ENCODE peak calls at places on chromosomes 3 and 15, in six cellular contexts. P, G, K, L, W and X are unnamed samples.

GRCh38 chr3:52742418-52743041 is 28.2 kb downstream of the NEK4 start:
- DNase-seq in P (peak; percentile 34), G (peak; percentile 7), K (no peak), L (no peak), W (no peak), X (no peak)

GRCh38 chr3:194598771-194599557 is 34.3 kb downstream of the TMEM44 start:
- DNase-seq in P (peak; percentile 88), G (no peak), K (no peak), L (no peak), W (no peak), X (no peak)

GRCh38 chr3:132556467-132557159 is 40.5 kb upstream of the ACKR4 start:
- DNase-seq in P (no peak), G (no peak), K (peak; percentile 81), L (no peak), W (no peak), X (no peak)

GRCh38 chr3:99875573-99875924 is 57.9 kb downstream of the CMSS1 start:
- DNase-seq in P (peak; percentile 60), G (peak; percentile 17), K (no peak), L (no peak), W (no peak), X (no peak)

GRCh38 chr3:128283429-128283828 is 130.1 kb downstream of the EEFSEC start:
- DNase-seq in P (no peak), G (no peak), K (no peak), L (no peak), W (no peak), X (no peak)

GRCh38 chr3:152204218-152204617 is 64.5 kb upstream of the MBNL1 start:
- DNase-seq in P (no peak), G (no peak), K (no peak), L (no peak), W (no peak), X (no peak)

GRCh38 chr3:57998366-57999283 is 9.6 kb upstream of the FLNB start:
- DNase-seq in P (peak; percentile 81), G (peak; percentile 51), K (no peak), L (no peak), W (no peak), X (no peak)

GRCh38 chr15:66955871-66956585 is 109.4 kb upstream of the SMAD3 start:
- DNase-seq in P (peak; percentile 80), G (no peak), K (no peak), L (no peak), W (peak; percentile 34), X (no peak)

GRCh38 chr15:100602064-100602821 is at the start of the genes ASB7 and LINS1:
- DNase-seq in P (peak; percentile 100), G (peak; percentile 100), K (peak; percentile 100), L (peak; percentile 99), W (peak; percentile 100), X (peak; percentile 99)

GRCh38 chr15:40982855-40983254 is 29.6 kb downstream of the CHAC1 start:
- DNase-seq in P (peak; percentile 93), G (no peak), K (no peak), L (no peak), W (peak; percentile 84), X (no peak)

GRCh38 chr3:87833039-87833377 is 225.8 kb downstream of the CGGBP1 start:
- DNase-seq in P (no peak), G (no peak), K (no peak), L (no peak), W (no peak), X (no peak)

GRCh38 chr3:138458774-138459499 is 24.5 kb downstream of the ESYT3 start:
- DNase-seq in P (no peak), G (no peak), K (no peak), L (no peak), W (peak; percentile 49), X (no peak)

GRCh38 chr3:100865442-100865841 is 127.8 kb downstream of the ABI3BP start:
- DNase-seq in P (peak; percentile 10), G (no peak), K (no peak), L (no peak), W (no peak), X (no peak)

GRCh38 chr3:188051801-188052228 is 102.1 kb upstream of the LPP start:
- DNase-seq in P (no peak), G (no peak), K (peak; percentile 82), L (no peak), W (peak; percentile 94), X (no peak)

GRCh38 chr3:156317457-156317856 is 197.1 kb downstream of the KCNAB1 start:
- DNase-seq in P (peak; percentile 44), G (no peak), K (no peak), L (no peak), W (no peak), X (no peak)

GRCh38 chr15:90557651-90558084 is 27.9 kb downstream of the CRTC3 start:
- DNase-seq in P (peak; percentile 65), G (peak; percentile 42), K (peak; percentile 87), L (no peak), W (peak; percentile 97), X (no peak)

GRCh38 chr15:89379818-89380217 is 45.2 kb upstream of the POLG start:
- DNase-seq in P (no peak), G (no peak), K (no peak), L (no peak), W (no peak), X (no peak)

GRCh38 chr3:10419637-10420232 is 85.7 kb downstream of the ATP2B2 start:
- DNase-seq in P (peak; percentile 8), G (no peak), K (no peak), L (no peak), W (no peak), X (no peak)

GRCh38 chr15:50665938-50666337 is 20.7 kb downstream of the TRPM7 start:
- DNase-seq in P (no peak), G (no peak), K (no peak), L (no peak), W (no peak), X (no peak)

GRCh38 chr15:98706387-98706786 is 58.0 kb downstream of the IGF1R start:
- DNase-seq in P (no peak), G (no peak), K (no peak), L (no peak), W (no peak), X (no peak)

GRCh38 chr3:194761384-194761783 is 75.7 kb downstream of the FAM43A start:
- DNase-seq in P (no peak), G (no peak), K (peak; percentile 53), L (no peak), W (no peak), X (no peak)

GRCh38 chr3:40427045-40427669 is 30.0 kb upstream of the RPL14 start:
- DNase-seq in P (no peak), G (no peak), K (no peak), L (no peak), W (no peak), X (no peak)

GRCh38 chr15:72685301-72685924 is 569 bp downstream of the HIGD2B start:
- DNase-seq in P (peak; percentile 1), G (no peak), K (no peak), L (no peak), W (no peak), X (no peak)

GRCh38 chr15:92101706-92102434 is 248.4 kb downstream of the SLCO3A1 start:
- DNase-seq in P (no peak), G (no peak), K (no peak), L (no peak), W (no peak), X (no peak)

GRCh38 chr15:67690936-67691335 is 134.4 kb upstream of the SKOR1 start:
- DNase-seq in P (peak; percentile 77), G (no peak), K (no peak), L (no peak), W (no peak), X (no peak)

GRCh38 chr3:79651536-79652065 is 116.2 kb downstream of the ROBO1 start:
- DNase-seq in P (no peak), G (no peak), K (no peak), L (no peak), W (no peak), X (no peak)

GRCh38 chr3:183254816-183255730 is 2.0 kb downstream of the B3GNT5 start:
- DNase-seq in P (peak; percentile 18), G (no peak), K (no peak), L (no peak), W (no peak), X (no peak)

GRCh38 chr15:23846218-23846617 is 159.1 kb upstream of the NDN start:
- DNase-seq in P (no peak), G (no peak), K (no peak), L (no peak), W (no peak), X (no peak)
- H3K9me3 ChIP-seq in P (peaks cover 3% of the 10 kb centered on the region), G (no peaks in the 10 kb centered on the region), K (no peaks in the 10 kb centered on the region), L (no peaks in the 10 kb centered on the region), W (no peaks in the 10 kb centered on the region), X (no peaks in the 10 kb centered on the region)

GRCh38 chr15:69934607-69935006 is 163.1 kb downstream of the TLE3 start:
- DNase-seq in P (no peak), G (no peak), K (no peak), L (no peak), W (peak; percentile 10), X (no peak)

GRCh38 chr15:69926721-69927120 is 171.0 kb downstream of the TLE3 start:
- DNase-seq in P (no peak), G (no peak), K (no peak), L (no peak), W (peak; percentile 3), X (no peak)

GRCh38 chr15:69929905-69930630 is 167.6 kb downstream of the TLE3 start:
- DNase-seq in P (no peak), G (no peak), K (no peak), L (no peak), W (peak; percentile 2), X (no peak)

GRCh38 chr15:69931159-69931558 is 166.6 kb downstream of the TLE3 start:
- DNase-seq in P (no peak), G (no peak), K (no peak), L (no peak), W (peak; percentile 20), X (no peak)

DNA sequence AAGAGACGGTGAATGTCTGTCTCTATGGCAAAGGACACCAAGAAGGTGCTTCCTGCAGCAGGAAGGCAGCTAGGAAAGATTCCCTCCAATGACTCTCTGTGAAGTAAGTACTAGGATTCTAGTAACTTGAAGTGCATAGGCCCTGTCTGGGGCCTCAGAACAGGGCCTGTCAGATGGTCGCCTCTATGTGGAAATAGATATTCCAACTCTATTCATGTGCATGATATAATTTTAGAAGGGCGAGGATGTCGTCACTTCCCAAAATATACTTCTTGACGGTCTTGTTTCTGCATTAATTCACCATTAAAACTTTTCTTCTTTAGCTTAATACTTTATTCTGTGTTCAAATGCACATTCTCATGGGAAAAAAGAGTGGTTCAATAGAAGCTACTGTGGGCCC is 167.0 kb downstream of the TLE3 start:
- DNase-seq in P (no peak), G (no peak), K (no peak), L (no peak), W (peak; percentile 7), X (no peak)
- H3K9me3 ChIP-seq in P (peaks cover 15% of the 10 kb centered on the region), G (no peaks in the 10 kb centered on the region), K (no peaks in the 10 kb centered on the region), L (no peaks in the 10 kb centered on the region), W (no peaks in the 10 kb centered on the region), X (no peaks in the 10 kb centered on the region)

GRCh38 chr15:31153531-31153930 is 52.0 kb upstream of the TRPM1 start:
- DNase-seq in P (no peak), G (no peak), K (no peak), L (no peak), W (no peak), X (no peak)
- H3K9me3 ChIP-seq in P (no peaks in the 10 kb centered on the region), G (no peaks in the 10 kb centered on the region), K (no peaks in the 10 kb centered on the region), L (no peaks in the 10 kb centered on the region), W (no peaks in the 10 kb centered on the region), X (no peaks in the 10 kb centered on the region)

DNA sequence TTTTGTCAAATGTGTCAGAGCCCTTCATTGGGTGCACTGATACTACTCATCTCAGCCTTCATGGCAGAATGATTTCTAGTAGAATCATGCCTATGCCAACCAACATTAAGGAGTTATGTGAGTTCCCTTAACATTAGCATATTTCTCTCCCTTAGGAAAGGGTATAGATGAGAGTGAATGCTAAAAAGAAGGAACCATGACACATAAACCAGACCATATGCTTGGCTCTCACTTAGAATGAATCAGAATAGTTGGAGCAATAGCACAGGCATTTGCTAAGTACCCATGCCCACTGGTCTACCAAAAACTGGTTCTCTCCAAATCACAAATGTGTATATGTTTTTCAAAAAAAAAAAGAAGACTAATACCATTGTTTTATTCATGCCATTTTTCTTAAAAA is 51.1 kb downstream of the STRIT1 start:
- DNase-seq in P (peak; percentile 68), G (no peak), K (no peak), L (no peak), W (no peak), X (no peak)
- H3K9me3 ChIP-seq in P (no peaks in the 10 kb centered on the region), G (no peaks in the 10 kb centered on the region), K (no peaks in the 10 kb centered on the region), L (no peaks in the 10 kb centered on the region), W (no peaks in the 10 kb centered on the region), X (no peaks in the 10 kb centered on the region)